ENCODE peak calls at places on chromosomes 3 and 15, in seven cellular contexts. J, N, G, L, V, X and C are unnamed samples.

GRCh38 chr15:60351066-60351465 is 46.7 kb downstream of the ANXA2 start:
- DNase-seq in N (no peak), V (peak), L (no peak), X (peak), J (no peak), G (no peak), C (no peak)

GRCh38 chr15:76059320-76060097 is at the start of gene TMEM266:
- DNase-seq in N (no peak), V (peak), X (no peak), G (no peak), L (no peak), J (no peak), C (peak)

GRCh38 chr15:40982855-40983254 is 29.6 kb downstream of the CHAC1 start:
- DNase-seq in L (no peak), X (no peak), G (no peak), J (peak), V (peak), N (no peak), C (no peak)

GRCh38 chr3:40120067-40120692 is 189.3 kb upstream of the EIF1B start:
- DNase-seq in V (no peak), X (no peak), N (no peak), J (no peak), L (no peak), G (no peak), C (no peak)

GRCh38 chr15:63826513-63826912 is 7.2 kb downstream of the HERC1 start:
- DNase-seq in X (no peak), J (no peak), L (no peak), N (no peak), G (no peak), V (peak), C (no peak)

GRCh38 chr15:85623648-85624047 is 171.1 kb downstream of the KLHL25 start:
- DNase-seq in J (peak), G (no peak), X (no peak), V (no peak), L (no peak), N (no peak), C (no peak)

GRCh38 chr15:59296181-59296617 is 76.5 kb downstream of the MYO1E start:
- DNase-seq in N (no peak), X (no peak), V (peak), J (peak), G (no peak), L (no peak), C (no peak)

GRCh38 chr3:97914390-97914789 is 57.8 kb downstream of the RIOX2 start:
- DNase-seq in L (no peak), N (no peak), G (no peak), J (no peak), X (no peak), V (peak), C (no peak)

GRCh38 chr3:20185364-20185732 is 658 bp downstream of the SGO1 start:
- DNase-seq in X (no peak), N (no peak), J (no peak), G (no peak), V (peak), L (no peak), C (no peak)

GRCh38 chr3:58946875-58947274 is 103.0 kb downstream of the CFAP20DC start:
- DNase-seq in N (no peak), J (no peak), G (no peak), L (no peak), X (no peak), V (no peak), C (no peak)

GRCh38 chr15:47718474-47719440 is 1.5 kb downstream of the SEMA6D start:
- DNase-seq in V (peak), X (no peak), L (no peak), N (peak), J (no peak), G (no peak), C (peak)

GRCh38 chr3:71511446-71511845 is 72.1 kb downstream of the FOXP1 start:
- DNase-seq in J (no peak), N (no peak), G (no peak), X (no peak), L (no peak), V (no peak), C (no peak)

GRCh38 chr3:78940128-78940527 is 827.7 kb downstream of the ROBO1 start:
- DNase-seq in V (no peak), J (no peak), X (no peak), N (no peak), G (no peak), L (no peak), C (no peak)

GRCh38 chr3:46442591-46443530 is 21.8 kb downstream of the LTF start:
- DNase-seq in G (peak), V (no peak), X (no peak), J (peak), N (peak), L (no peak), C (no peak)

GRCh38 chr15:45429974-45430792 is 51.8 kb upstream of the GATM start:
- DNase-seq in L (peak), X (no peak), V (peak), G (peak), N (peak), J (peak), C (peak)

GRCh38 chr3:10205461-10206165 is 40.9 kb downstream of the IRAK2 start:
- DNase-seq in J (peak), N (no peak), G (no peak), L (no peak), X (no peak), V (peak), C (no peak)